ENCODE peak calls at places on chromosomes 16 and 17, in four cellular contexts. One of them, this sample, is unnamed.
A peak's percentile ranks its signal among the peaks of the same experiment; 100 is the strongest.

GRCh38 chr17:57739402-57740224 is 5.5 kb downstream of the CCDC182 start:
- DNase-seq in H1: no peak
- DNase-seq in GM23338: peak; percentile 77
- DNase-seq in MM.1S: peak; percentile 62
- DNase-seq in this sample: no peak

GRCh38 chr17:73498854-73499597 is 145.2 kb downstream of the SDK2 start:
- DNase-seq in MM.1S: no peak
- DNase-seq in GM23338: no peak
- DNase-seq in H1: no peak
- DNase-seq in this sample: no peak

GRCh38 chr17:65556014-65556909 is 5.2 kb downstream of the AXIN2 start:
- DNase-seq in MM.1S: peak; percentile 51
- DNase-seq in H1: no peak
- DNase-seq in GM23338: peak; percentile 94
- DNase-seq in this sample: peak; percentile 21

GRCh38 chr16:87308826-87309225 is 8.4 kb downstream of the C16orf95 start:
- DNase-seq in GM23338: no peak
- DNase-seq in MM.1S: no peak
- DNase-seq in H1: no peak
- DNase-seq in this sample: no peak

GRCh38 chr16:21302898-21303528 is 24.9 kb upstream of the CRYM start:
- DNase-seq in GM23338: no peak
- DNase-seq in H1: no peak
- DNase-seq in MM.1S: no peak
- DNase-seq in this sample: peak; percentile 92

GRCh38 chr17:42673885-42674754 is 2.7 kb downstream of the PLEKHH3 start:
- DNase-seq in GM23338: peak; percentile 91
- DNase-seq in H1: no peak
- DNase-seq in MM.1S: no peak
- DNase-seq in this sample: no peak

GRCh38 chr17:27241346-27241946 is 52.5 kb upstream of the WSB1 start:
- DNase-seq in H1: no peak
- DNase-seq in GM23338: peak; percentile 28
- DNase-seq in MM.1S: no peak
- DNase-seq in this sample: peak; percentile 94

GRCh38 chr17:30950669-30951399 is 20.0 kb upstream of the RNF135 start:
- DNase-seq in MM.1S: no peak
- DNase-seq in H1: no peak
- DNase-seq in GM23338: no peak
- DNase-seq in this sample: no peak

GRCh38 chr16:81940781-81941560 is 70.3 kb downstream of the SDR42E1 start:
- DNase-seq in H1: no peak
- DNase-seq in MM.1S: no peak
- DNase-seq in GM23338: peak; percentile 52
- DNase-seq in this sample: peak; percentile 11

GRCh38 chr17:27224526-27225315 is 69.2 kb upstream of the WSB1 start:
- DNase-seq in H1: no peak
- DNase-seq in MM.1S: no peak
- DNase-seq in GM23338: no peak
- DNase-seq in this sample: no peak

GRCh38 chr17:41417576-41418015 is 6.8 kb downstream of the KRT37 start:
- DNase-seq in GM23338: peak; percentile 79
- DNase-seq in H1: no peak
- DNase-seq in MM.1S: peak; percentile 29
- DNase-seq in this sample: no peak

GRCh38 chr17:20611314-20611713 is 31.8 kb downstream of the CDRT15L2 start:
- DNase-seq in H1: no peak
- DNase-seq in GM23338: peak; percentile 33
- DNase-seq in MM.1S: no peak
- DNase-seq in this sample: no peak

GRCh38 chr16:86664518-86665318 is 86.4 kb downstream of the FOXL1 start:
- DNase-seq in H1: no peak
- DNase-seq in GM23338: no peak
- DNase-seq in MM.1S: no peak
- DNase-seq in this sample: peak; percentile 95

GRCh38 chr16:1470543-1471251 is 4.1 kb downstream of the CLCN7 start:
- DNase-seq in GM23338: no peak
- DNase-seq in MM.1S: no peak
- DNase-seq in H1: no peak
- DNase-seq in this sample: no peak

GRCh38 chr17:3621146-3621720 is 12.0 kb upstream of the TRPV1 start:
- DNase-seq in H1: no peak
- DNase-seq in GM23338: no peak
- DNase-seq in MM.1S: no peak
- DNase-seq in this sample: no peak

GRCh38 chr16:86863609-86864008 is 285.3 kb downstream of the FOXL1 start:
- DNase-seq in H1: no peak
- DNase-seq in GM23338: no peak
- DNase-seq in MM.1S: no peak
- DNase-seq in this sample: no peak

GRCh38 chr17:36650096-36650764 is 48.8 kb downstream of the MRM1 start:
- DNase-seq in MM.1S: no peak
- DNase-seq in H1: no peak
- DNase-seq in GM23338: no peak
- DNase-seq in this sample: no peak

GRCh38 chr17:82342361-82343079 is 9.0 kb upstream of the SECTM1 start:
- DNase-seq in H1: no peak
- DNase-seq in MM.1S: no peak
- DNase-seq in GM23338: no peak
- DNase-seq in this sample: no peak

GRCh38 chr16:50699345-50700159 is 6.1 kb downstream of the NOD2 start:
- DNase-seq in H1: no peak
- DNase-seq in MM.1S: no peak
- DNase-seq in GM23338: no peak
- DNase-seq in this sample: peak; percentile 81

GRCh38 chr16:8951447-8952280 is 12.0 kb downstream of the USP7 start:
- DNase-seq in MM.1S: peak; percentile 45
- DNase-seq in H1: no peak
- DNase-seq in GM23338: no peak
- DNase-seq in this sample: no peak

GRCh38 chr16:27924411-27925118 is 138.9 kb downstream of the GSG1L start:
- DNase-seq in H1: no peak
- DNase-seq in GM23338: peak; percentile 52
- DNase-seq in MM.1S: no peak
- DNase-seq in this sample: no peak

GRCh38 chr17:66306413-66306812 is 4.0 kb downstream of the PRKCA start:
- DNase-seq in MM.1S: no peak
- DNase-seq in H1: no peak
- DNase-seq in GM23338: no peak
- DNase-seq in this sample: no peak

GRCh38 chr17:79842656-79843474 is 3.6 kb upstream of the CBX4 start:
- DNase-seq in H1: no peak
- DNase-seq in GM23338: peak; percentile 39
- DNase-seq in MM.1S: no peak
- DNase-seq in this sample: no peak

GRCh38 chr16:85822145-85822544 is 22.6 kb downstream of the COX4I1 start:
- DNase-seq in MM.1S: no peak
- DNase-seq in GM23338: no peak
- DNase-seq in H1: no peak
- DNase-seq in this sample: no peak

GRCh38 chr17:46979023-46979870 is at the start of gene RPRML:
- DNase-seq in MM.1S: peak; percentile 18
- DNase-seq in GM23338: peak; percentile 64
- DNase-seq in H1: no peak
- DNase-seq in this sample: no peak

GRCh38 chr16:65123846-65124513 is 2.1 kb upstream of the CDH11 start:
- DNase-seq in GM23338: peak; percentile 12
- DNase-seq in MM.1S: no peak
- DNase-seq in H1: no peak
- DNase-seq in this sample: no peak

GRCh38 chr17:51046527-51047384 is 73.9 kb downstream of the SPAG9 start:
- DNase-seq in GM23338: peak; percentile 95
- DNase-seq in H1: peak; percentile 53
- DNase-seq in MM.1S: no peak
- DNase-seq in this sample: no peak

GRCh38 chr16:49833796-49834195 is 22.1 kb downstream of the ZNF423 start:
- DNase-seq in GM23338: no peak
- DNase-seq in MM.1S: no peak
- DNase-seq in H1: no peak
- DNase-seq in this sample: no peak

GRCh38 chr17:28385037-28385797 is 13.7 kb downstream of the SARM1 start:
- DNase-seq in GM23338: peak; percentile 48
- DNase-seq in H1: no peak
- DNase-seq in MM.1S: no peak
- DNase-seq in this sample: no peak

GRCh38 chr17:8740486-8740885 is 4.2 kb downstream of the CCDC42 start:
- DNase-seq in GM23338: peak; percentile 70
- DNase-seq in H1: no peak
- DNase-seq in MM.1S: peak; percentile 21
- DNase-seq in this sample: no peak

GRCh38 chr17:16247589-16247984 is 30.6 kb downstream of the PIGL start:
- DNase-seq in H1: no peak
- DNase-seq in GM23338: no peak
- DNase-seq in MM.1S: no peak
- DNase-seq in this sample: no peak

GRCh38 chr17:38425744-38426143 is 2.5 kb upstream of the ARHGAP23 start:
- DNase-seq in H1: no peak
- DNase-seq in MM.1S: no peak
- DNase-seq in GM23338: no peak
- DNase-seq in this sample: no peak

GRCh38 chr16:82368041-82368440 is 198.0 kb upstream of the MPHOSPH6 start:
- DNase-seq in H1: no peak
- DNase-seq in GM23338: peak; percentile 66
- DNase-seq in MM.1S: no peak
- DNase-seq in this sample: no peak

GRCh38 chr16:86737083-86737482 is 158.7 kb downstream of the FOXL1 start:
- DNase-seq in GM23338: no peak
- DNase-seq in H1: no peak
- DNase-seq in MM.1S: no peak
- DNase-seq in this sample: no peak

GRCh38 chr16:10428433-10429168 is 42.7 kb downstream of the ATF7IP2 start:
- DNase-seq in H1: no peak
- DNase-seq in MM.1S: no peak
- DNase-seq in GM23338: no peak
- DNase-seq in this sample: no peak

GRCh38 chr17:47738178-47738577 is 5.1 kb downstream of the TBX21 start:
- DNase-seq in GM23338: no peak
- DNase-seq in MM.1S: no peak
- DNase-seq in H1: no peak
- DNase-seq in this sample: no peak

GRCh38 chr16:11585460-11586374 is 1.0 kb downstream of the LITAF start:
- DNase-seq in GM23338: no peak
- DNase-seq in H1: no peak
- DNase-seq in MM.1S: peak; percentile 20
- DNase-seq in this sample: no peak

GRCh38 chr16:80459331-80459777 is 81.4 kb upstream of the DYNLRB2 start:
- DNase-seq in GM23338: peak; percentile 30
- DNase-seq in MM.1S: no peak
- DNase-seq in H1: no peak
- DNase-seq in this sample: no peak

GRCh38 chr17:6474906-6475305 is 30.7 kb downstream of the PIMREG start:
- DNase-seq in MM.1S: no peak
- DNase-seq in H1: no peak
- DNase-seq in GM23338: no peak
- DNase-seq in this sample: peak; percentile 75

GRCh38 chr16:89117239-89117974 is 23.8 kb downstream of the ACSF3 start:
- DNase-seq in GM23338: no peak
- DNase-seq in MM.1S: no peak
- DNase-seq in H1: no peak
- DNase-seq in this sample: no peak
- H3K4me2 ChIP-seq in GM23338: no peak overlapping the region
- H3K4me2 ChIP-seq in MM.1S: no peak overlapping the region
- H3K4me2 ChIP-seq in H1: no peak overlapping the region
- H3K4me2 ChIP-seq in this sample: no peak overlapping the region

GRCh38 chr16:4510747-4511426 is 27.7 kb downstream of the CDIP1 start:
- DNase-seq in H1: no peak
- DNase-seq in MM.1S: no peak
- DNase-seq in GM23338: no peak
- DNase-seq in this sample: no peak
- H3K27ac ChIP-seq in H1: no peak overlapping the region
- H3K27ac ChIP-seq in MM.1S: no peak overlapping the region
- H3K27ac ChIP-seq in GM23338: no peak overlapping the region
- H3K27ac ChIP-seq in this sample: no peak overlapping the region

DNA sequence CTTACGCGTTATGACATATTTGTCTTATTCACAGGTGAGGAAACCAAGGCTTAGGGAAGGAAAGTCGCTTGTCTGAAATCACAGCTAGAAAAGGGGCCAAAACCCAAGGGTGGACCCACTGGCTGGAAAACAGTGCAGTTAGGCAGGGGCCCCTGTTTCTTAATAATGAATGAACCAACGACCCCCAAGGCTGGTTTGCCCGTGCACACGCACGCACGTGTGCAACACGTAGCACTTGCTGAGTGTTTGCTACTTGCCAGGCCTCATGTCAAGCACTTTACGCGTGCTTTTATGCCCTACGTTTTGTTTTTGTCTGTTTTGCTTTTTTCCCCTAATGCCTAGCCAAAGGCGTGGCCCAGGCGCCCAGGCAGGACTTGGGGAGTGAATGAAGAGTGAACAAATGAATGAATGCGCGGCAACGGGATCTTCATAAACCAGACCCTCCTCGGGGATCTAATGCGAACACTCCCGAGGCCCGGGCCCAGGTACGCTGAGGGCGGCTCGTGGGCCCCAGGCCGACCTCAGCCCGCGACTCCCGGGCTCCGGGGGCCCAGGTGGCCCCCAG is 571 bp upstream of the USP10 start:
- DNase-seq in H1: no peak
- DNase-seq in MM.1S: no peak
- DNase-seq in GM23338: no peak
- DNase-seq in this sample: no peak
- TF ChIP-seq CTCF in H1: no peak
- TF ChIP-seq CTCF in MM.1S: no peak
- TF ChIP-seq CTCF in GM23338: no peak
- TF ChIP-seq CTCF in this sample: no peak

DNA sequence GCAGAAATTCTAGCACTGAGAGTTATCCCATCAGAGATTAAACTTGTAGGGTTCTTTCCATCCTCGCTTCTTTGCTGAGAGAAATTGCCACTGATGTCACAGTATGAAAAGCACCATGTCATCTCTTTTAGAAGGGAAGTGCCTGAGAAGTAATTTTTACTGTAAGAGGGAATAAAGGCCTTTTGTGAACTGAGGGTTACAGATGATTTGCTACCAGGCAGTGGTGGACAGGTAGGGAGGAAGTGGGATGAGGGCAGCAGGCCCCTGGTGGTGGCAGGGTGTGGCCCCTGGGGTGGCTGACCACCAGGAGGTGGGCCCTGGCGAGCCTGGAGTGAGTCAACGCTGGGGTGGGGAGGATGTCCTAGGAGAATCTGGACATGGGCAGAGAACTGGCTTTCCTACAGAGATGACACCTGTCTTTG is 6.4 kb upstream of the MILR1 start:
- DNase-seq in H1: no peak
- DNase-seq in MM.1S: no peak
- DNase-seq in GM23338: no peak
- DNase-seq in this sample: no peak
- H3K4me2 ChIP-seq in H1: no peak overlapping the region
- H3K4me2 ChIP-seq in MM.1S: peak overlapping the region; percentile 71
- H3K4me2 ChIP-seq in GM23338: no peak overlapping the region
- H3K4me2 ChIP-seq in this sample: no peak overlapping the region

This sample was measured in keratinocyte.